ENCODE peak calls at places on chromosomes 6 and 20, in seven cellular contexts. One of them, this sample, is unnamed.
A peak's percentile ranks its signal among the peaks of the same experiment; 100 is the strongest.

GRCh38 chr20:56748476-56749377 is 119.6 kb downstream of the TFAP2C start:
- DNase-seq in SK-N-SH: no peak
- DNase-seq in H1: no peak
- DNase-seq in HepG2: no peak
- DNase-seq in HCT116: no peak
- DNase-seq in GM12878: no peak
- DNase-seq in K562: no peak
- DNase-seq in this sample: no peak

GRCh38 chr6:119323478-119323877 is 26.1 kb downstream of the MAN1A1 start:
- DNase-seq in GM12878: no peak
- DNase-seq in HCT116: peak; percentile 27
- DNase-seq in K562: no peak
- DNase-seq in SK-N-SH: no peak
- DNase-seq in HepG2: no peak
- DNase-seq in H1: no peak
- DNase-seq in this sample: no peak

GRCh38 chr6:118800394-118801071 is 93.4 kb upstream of the ASF1A start:
- DNase-seq in HCT116: peak; percentile 57
- DNase-seq in GM12878: peak; percentile 25
- DNase-seq in H1: peak; percentile 36
- DNase-seq in SK-N-SH: peak; percentile 78
- DNase-seq in HepG2: peak; percentile 82
- DNase-seq in K562: peak; percentile 77
- DNase-seq in this sample: peak; percentile 47

GRCh38 chr20:51810155-51811039 is 8.1 kb upstream of the SALL4 start:
- DNase-seq in GM12878: no peak
- DNase-seq in K562: no peak
- DNase-seq in HepG2: peak; percentile 48
- DNase-seq in HCT116: no peak
- DNase-seq in SK-N-SH: no peak
- DNase-seq in H1: no peak
- DNase-seq in this sample: no peak

GRCh38 chr6:42001506-42001905 is 48.8 kb upstream of the TAF8 start:
- DNase-seq in GM12878: no peak
- DNase-seq in HepG2: no peak
- DNase-seq in SK-N-SH: no peak
- DNase-seq in K562: no peak
- DNase-seq in H1: no peak
- DNase-seq in HCT116: no peak
- DNase-seq in this sample: no peak

GRCh38 chr20:61974357-61974665 is 91.4 kb downstream of the TAF4 start:
- DNase-seq in H1: no peak
- DNase-seq in K562: no peak
- DNase-seq in HCT116: no peak
- DNase-seq in GM12878: no peak
- DNase-seq in SK-N-SH: no peak
- DNase-seq in HepG2: no peak
- DNase-seq in this sample: no peak

GRCh38 chr20:54680872-54681297 is 205.5 kb downstream of the DOK5 start:
- DNase-seq in K562: peak; percentile 15
- DNase-seq in SK-N-SH: peak; percentile 37
- DNase-seq in GM12878: no peak
- DNase-seq in H1: no peak
- DNase-seq in HepG2: peak; percentile 65
- DNase-seq in HCT116: peak; percentile 15
- DNase-seq in this sample: no peak

GRCh38 chr6:113082691-113083090 is 735.6 kb downstream of the RFPL4B start:
- DNase-seq in GM12878: no peak
- DNase-seq in HepG2: no peak
- DNase-seq in SK-N-SH: no peak
- DNase-seq in K562: no peak
- DNase-seq in HCT116: no peak
- DNase-seq in H1: no peak
- DNase-seq in this sample: no peak

GRCh38 chr6:24357336-24358218 is at the start of gene DCDC2:
- DNase-seq in GM12878: no peak
- DNase-seq in HepG2: peak; percentile 87
- DNase-seq in SK-N-SH: no peak
- DNase-seq in H1: no peak
- DNase-seq in HCT116: no peak
- DNase-seq in K562: no peak
- DNase-seq in this sample: peak; percentile 81

GRCh38 chr6:128803911-128804310 is 79.0 kb upstream of the LAMA2 start:
- DNase-seq in HepG2: no peak
- DNase-seq in K562: no peak
- DNase-seq in SK-N-SH: no peak
- DNase-seq in H1: no peak
- DNase-seq in GM12878: no peak
- DNase-seq in HCT116: no peak
- DNase-seq in this sample: no peak

GRCh38 chr6:128806274-128806673 is 76.7 kb upstream of the LAMA2 start:
- DNase-seq in HepG2: no peak
- DNase-seq in GM12878: no peak
- DNase-seq in SK-N-SH: no peak
- DNase-seq in HCT116: no peak
- DNase-seq in H1: no peak
- DNase-seq in K562: no peak
- DNase-seq in this sample: no peak

GRCh38 chr6:128808856-128809255 is 74.1 kb upstream of the LAMA2 start:
- DNase-seq in H1: no peak
- DNase-seq in SK-N-SH: no peak
- DNase-seq in HCT116: no peak
- DNase-seq in K562: no peak
- DNase-seq in HepG2: no peak
- DNase-seq in GM12878: no peak
- DNase-seq in this sample: no peak

GRCh38 chr6:128801621-128802020 is 81.3 kb upstream of the LAMA2 start:
- DNase-seq in HepG2: no peak
- DNase-seq in SK-N-SH: no peak
- DNase-seq in HCT116: no peak
- DNase-seq in GM12878: no peak
- DNase-seq in K562: no peak
- DNase-seq in H1: no peak
- DNase-seq in this sample: no peak

GRCh38 chr6:128807577-128807976 is 75.4 kb upstream of the LAMA2 start:
- DNase-seq in SK-N-SH: no peak
- DNase-seq in H1: no peak
- DNase-seq in HCT116: peak; percentile 34
- DNase-seq in K562: no peak
- DNase-seq in HepG2: peak; percentile 16
- DNase-seq in GM12878: no peak
- DNase-seq in this sample: no peak
- TF ChIP-seq JUND in SK-N-SH: no peak
- TF ChIP-seq JUND in H1: no peak
- TF ChIP-seq JUND in HCT116: no peak
- TF ChIP-seq JUND in K562: no peak
- TF ChIP-seq JUND in HepG2: no peak
- TF ChIP-seq JUND in GM12878: no peak
- TF ChIP-seq JUND in this sample: no peak

DNA sequence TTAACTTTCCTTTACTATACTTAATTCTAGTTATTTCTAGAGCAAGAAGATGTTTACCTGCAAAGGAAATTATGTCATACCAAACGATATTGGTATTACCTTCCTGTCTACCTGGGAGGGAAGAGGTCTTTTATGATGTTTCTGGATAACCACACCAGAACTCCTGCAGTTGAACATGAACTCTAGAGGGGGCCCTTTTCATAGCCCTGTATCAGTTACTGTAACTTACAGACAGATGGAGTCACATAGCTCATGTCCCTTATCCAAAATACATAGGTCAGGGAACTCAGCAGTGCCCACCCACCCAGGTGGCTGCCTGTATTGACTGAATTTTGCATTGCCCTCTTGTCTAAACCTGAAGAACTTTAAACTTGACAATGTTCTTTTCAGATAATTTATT is 35.1 kb upstream of the MYL9 start:
- DNase-seq in HepG2: peak; percentile 63
- DNase-seq in K562: peak; percentile 30
- DNase-seq in SK-N-SH: no peak
- DNase-seq in H1: no peak
- DNase-seq in GM12878: no peak
- DNase-seq in HCT116: no peak
- DNase-seq in this sample: no peak
- TF ChIP-seq JUND in HepG2: no peak
- TF ChIP-seq JUND in K562: no peak
- TF ChIP-seq JUND in SK-N-SH: no peak
- TF ChIP-seq JUND in H1: no peak
- TF ChIP-seq JUND in GM12878: no peak
- TF ChIP-seq JUND in HCT116: no peak
- TF ChIP-seq JUND in this sample: no peak

DNA sequence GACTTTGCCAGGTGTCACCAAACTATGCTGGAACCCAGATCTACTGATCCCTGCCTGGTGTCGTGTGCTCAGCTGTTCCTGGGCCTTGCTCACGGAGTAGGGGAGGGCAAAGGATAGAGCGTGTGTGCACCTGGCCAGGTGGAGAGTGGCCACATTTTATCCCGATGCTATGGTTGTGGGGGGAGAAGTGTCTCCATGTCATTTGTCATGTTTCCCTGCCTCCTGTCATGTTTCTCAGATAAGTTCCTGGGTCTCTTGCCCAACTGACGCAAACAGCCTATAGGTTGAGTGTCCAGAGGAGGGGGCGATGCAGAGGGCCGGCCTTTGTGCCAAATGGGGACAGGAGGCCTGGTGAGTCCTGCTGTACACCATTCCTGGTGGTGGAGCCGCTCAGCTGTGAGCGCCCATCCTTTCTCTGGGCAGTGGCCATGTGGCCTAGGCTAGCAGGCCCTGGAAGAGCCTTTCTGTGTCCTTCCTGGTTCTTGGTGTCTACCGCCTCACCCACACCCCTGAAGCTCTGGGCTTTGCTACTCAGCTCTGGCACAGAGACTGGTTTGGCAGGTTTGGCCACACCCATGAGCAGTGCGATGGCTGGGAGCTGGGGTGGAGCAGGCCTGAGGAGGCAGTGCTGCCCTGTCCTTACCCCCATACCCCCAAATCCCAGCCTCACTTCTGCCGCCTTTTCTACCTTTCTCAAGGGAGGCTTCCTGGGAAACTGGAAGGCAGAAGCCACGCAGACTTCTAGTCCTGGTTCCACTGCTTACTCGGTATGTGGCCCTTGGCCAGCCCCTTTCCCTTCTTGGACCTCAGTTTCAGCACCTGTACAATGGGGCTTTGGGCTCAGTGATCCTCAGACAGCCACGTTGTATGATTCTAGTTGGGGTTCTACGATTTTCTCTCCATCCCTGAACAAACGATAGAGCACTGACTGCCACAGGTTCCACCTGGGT is 32.3 kb upstream of the EPB41L1 start:
- DNase-seq in SK-N-SH: no peak
- DNase-seq in HCT116: peak; percentile 74
- DNase-seq in HepG2: no peak
- DNase-seq in GM12878: no peak
- DNase-seq in K562: no peak
- DNase-seq in H1: no peak
- DNase-seq in this sample: peak; percentile 58
- TF ChIP-seq JUND in SK-N-SH: no peak
- TF ChIP-seq JUND in HCT116: no peak
- TF ChIP-seq JUND in HepG2: no peak
- TF ChIP-seq JUND in GM12878: no peak
- TF ChIP-seq JUND in K562: no peak
- TF ChIP-seq JUND in H1: no peak
- TF ChIP-seq JUND in this sample: no peak

DNA sequence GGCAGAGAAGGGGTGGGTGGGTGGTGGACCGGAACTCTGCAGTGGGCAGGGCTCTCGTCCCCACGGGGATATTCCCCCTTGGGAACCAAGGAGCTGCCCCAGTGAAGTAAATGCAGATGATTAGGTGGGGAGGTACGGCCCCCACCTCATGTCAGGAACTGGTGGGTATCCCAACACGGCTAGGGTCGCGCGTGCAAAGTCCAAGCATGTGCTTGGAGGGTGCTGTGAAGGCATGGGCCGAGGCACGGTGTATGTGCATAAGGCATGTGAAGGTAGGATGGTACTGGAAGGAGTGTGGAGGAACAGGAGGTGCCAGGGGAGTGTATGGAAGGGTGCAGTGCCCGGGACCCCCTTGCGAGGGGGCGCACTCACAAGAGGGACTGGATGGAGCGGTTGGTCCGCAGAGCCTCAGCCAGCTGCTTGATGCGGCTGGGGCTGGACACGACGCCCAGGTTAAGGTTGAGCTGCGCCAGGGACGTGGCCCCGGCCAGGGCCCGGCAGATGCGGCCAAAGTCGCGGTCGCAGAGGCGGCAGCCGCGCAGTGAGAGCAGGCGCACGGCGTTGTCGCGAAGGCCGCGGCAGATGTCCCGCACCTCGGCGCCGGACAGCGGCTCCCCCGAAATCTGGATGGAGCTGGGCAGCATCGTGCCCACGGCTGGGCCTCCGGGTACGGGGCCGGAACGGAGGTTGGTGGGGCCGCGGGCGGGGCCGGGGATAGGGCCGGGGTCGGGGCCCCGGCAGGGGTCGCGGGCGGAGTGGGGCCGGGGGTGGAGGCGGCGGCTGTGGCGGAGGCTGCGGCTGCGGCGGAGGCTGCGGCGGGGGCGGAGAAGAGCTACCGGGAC is 783 bp downstream of the LRRC73 start:
- DNase-seq in GM12878: no peak
- DNase-seq in HepG2: no peak
- DNase-seq in H1: no peak
- DNase-seq in K562: no peak
- DNase-seq in SK-N-SH: peak; percentile 66
- DNase-seq in HCT116: no peak
- DNase-seq in this sample: no peak
- TF ChIP-seq JUND in GM12878: no peak
- TF ChIP-seq JUND in HepG2: no peak
- TF ChIP-seq JUND in H1: no peak
- TF ChIP-seq JUND in K562: no peak
- TF ChIP-seq JUND in SK-N-SH: no peak
- TF ChIP-seq JUND in HCT116: no peak
- TF ChIP-seq JUND in this sample: no peak

GRCh38 chr6:166619912-166620311 is 7.1 kb downstream of the RPS6KA2 start:
- DNase-seq in GM12878: no peak
- DNase-seq in K562: no peak
- DNase-seq in HepG2: no peak
- DNase-seq in SK-N-SH: peak; percentile 47
- DNase-seq in H1: no peak
- DNase-seq in HCT116: no peak
- DNase-seq in this sample: peak; percentile 41
- TF ChIP-seq JUND in GM12878: no peak
- TF ChIP-seq JUND in K562: no peak
- TF ChIP-seq JUND in HepG2: no peak
- TF ChIP-seq JUND in SK-N-SH: peak; percentile 91
- TF ChIP-seq JUND in H1: no peak
- TF ChIP-seq JUND in HCT116: no peak
- TF ChIP-seq JUND in this sample: no peak

GRCh38 chr20:37704955-37705354 is 11.1 kb downstream of the CTNNBL1 start:
- DNase-seq in H1: no peak
- DNase-seq in HepG2: peak; percentile 58
- DNase-seq in SK-N-SH: no peak
- DNase-seq in GM12878: no peak
- DNase-seq in K562: no peak
- DNase-seq in HCT116: no peak
- DNase-seq in this sample: no peak
- TF ChIP-seq JUND in H1: no peak
- TF ChIP-seq JUND in HepG2: no peak
- TF ChIP-seq JUND in SK-N-SH: no peak
- TF ChIP-seq JUND in GM12878: no peak
- TF ChIP-seq JUND in K562: no peak
- TF ChIP-seq JUND in HCT116: no peak
- TF ChIP-seq JUND in this sample: no peak

DNA sequence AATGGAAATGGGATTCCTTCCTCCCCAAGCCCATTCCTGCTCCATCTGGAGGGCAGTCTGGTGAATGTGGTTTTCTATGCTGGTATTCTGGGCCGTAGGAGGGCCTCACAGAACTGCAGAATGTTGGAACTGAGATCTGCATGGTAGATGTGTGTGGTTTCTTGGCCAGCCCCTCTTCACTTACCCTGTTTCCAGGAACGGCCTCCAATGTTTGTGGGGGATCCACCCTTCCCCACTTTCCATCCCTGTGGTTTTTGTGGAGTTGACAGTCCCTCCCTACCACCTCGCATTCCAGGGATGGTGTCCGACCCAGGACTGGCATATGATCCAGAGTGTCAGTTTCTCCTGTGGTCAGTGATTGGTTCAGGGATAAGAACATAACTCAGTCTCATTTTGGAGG is 26.7 kb upstream of the TMEM14A start:
- DNase-seq in GM12878: no peak
- DNase-seq in HCT116: no peak
- DNase-seq in HepG2: no peak
- DNase-seq in K562: no peak
- DNase-seq in SK-N-SH: no peak
- DNase-seq in H1: no peak
- DNase-seq in this sample: no peak
- TF ChIP-seq JUND in GM12878: no peak
- TF ChIP-seq JUND in HCT116: no peak
- TF ChIP-seq JUND in HepG2: no peak
- TF ChIP-seq JUND in K562: no peak
- TF ChIP-seq JUND in SK-N-SH: no peak
- TF ChIP-seq JUND in H1: no peak
- TF ChIP-seq JUND in this sample: no peak

This sample was measured in T47D.